ENCODE peak calls at places on chromosomes 3 and 15, in seven cellular contexts. One of them, this sample, is unnamed.

GRCh38 chr3:126469479-126469878 is 6.2 kb downstream of the ZXDC start:
- DNase-seq in ecto neural progenitor cell: no peak
- DNase-seq in activated CD4-positive, CD25-positive, alpha-beta regulatory T cell treated with anti-CD3 and anti-CD28 coated beads, Interleukin-2, amount 50 U/mL, for 72 hours: no peak
- DNase-seq in uterus: no peak
- DNase-seq in NCI-H774: no peak
- DNase-seq in HEK293T: no peak
- DNase-seq in neural crest cell: no peak
- DNase-seq in this sample: no peak

GRCh38 chr15:70165811-70166284 is 68.1 kb upstream of the TLE3 start:
- DNase-seq in NCI-H774: no peak
- DNase-seq in ecto neural progenitor cell: no peak
- DNase-seq in HEK293T: no peak
- DNase-seq in activated CD4-positive, CD25-positive, alpha-beta regulatory T cell treated with anti-CD3 and anti-CD28 coated beads, Interleukin-2, amount 50 U/mL, for 72 hours: no peak
- DNase-seq in uterus: peak
- DNase-seq in neural crest cell: no peak
- DNase-seq in this sample: no peak

GRCh38 chr3:48039487-48040190 is 23.4 kb upstream of the MAP4 start:
- DNase-seq in neural crest cell: no peak
- DNase-seq in uterus: no peak
- DNase-seq in ecto neural progenitor cell: no peak
- DNase-seq in activated CD4-positive, CD25-positive, alpha-beta regulatory T cell treated with anti-CD3 and anti-CD28 coated beads, Interleukin-2, amount 50 U/mL, for 72 hours: no peak
- DNase-seq in HEK293T: no peak
- DNase-seq in NCI-H774: no peak
- DNase-seq in this sample: peak

GRCh38 chr15:43215961-43216360 is 4.9 kb downstream of the EPB42 start:
- DNase-seq in NCI-H774: no peak
- DNase-seq in neural crest cell: no peak
- DNase-seq in ecto neural progenitor cell: no peak
- DNase-seq in uterus: no peak
- DNase-seq in activated CD4-positive, CD25-positive, alpha-beta regulatory T cell treated with anti-CD3 and anti-CD28 coated beads, Interleukin-2, amount 50 U/mL, for 72 hours: no peak
- DNase-seq in HEK293T: no peak
- DNase-seq in this sample: peak

GRCh38 chr3:141091416-141091815 is 40.3 kb downstream of the SPSB4 start:
- DNase-seq in uterus: no peak
- DNase-seq in HEK293T: no peak
- DNase-seq in activated CD4-positive, CD25-positive, alpha-beta regulatory T cell treated with anti-CD3 and anti-CD28 coated beads, Interleukin-2, amount 50 U/mL, for 72 hours: no peak
- DNase-seq in NCI-H774: no peak
- DNase-seq in neural crest cell: no peak
- DNase-seq in ecto neural progenitor cell: no peak
- DNase-seq in this sample: no peak

GRCh38 chr3:171068658-171069057 is 42.1 kb upstream of the SLC2A2 start:
- DNase-seq in uterus: no peak
- DNase-seq in neural crest cell: no peak
- DNase-seq in activated CD4-positive, CD25-positive, alpha-beta regulatory T cell treated with anti-CD3 and anti-CD28 coated beads, Interleukin-2, amount 50 U/mL, for 72 hours: no peak
- DNase-seq in NCI-H774: no peak
- DNase-seq in HEK293T: no peak
- DNase-seq in ecto neural progenitor cell: no peak
- DNase-seq in this sample: no peak

GRCh38 chr3:167653750-167654149 is at the start of gene WDR49:
- DNase-seq in HEK293T: no peak
- DNase-seq in ecto neural progenitor cell: no peak
- DNase-seq in neural crest cell: no peak
- DNase-seq in activated CD4-positive, CD25-positive, alpha-beta regulatory T cell treated with anti-CD3 and anti-CD28 coated beads, Interleukin-2, amount 50 U/mL, for 72 hours: no peak
- DNase-seq in NCI-H774: peak
- DNase-seq in uterus: no peak
- DNase-seq in this sample: peak

GRCh38 chr3:10534066-10534465 is 28.7 kb upstream of the ATP2B2 start:
- DNase-seq in HEK293T: no peak
- DNase-seq in ecto neural progenitor cell: no peak
- DNase-seq in uterus: no peak
- DNase-seq in neural crest cell: no peak
- DNase-seq in NCI-H774: no peak
- DNase-seq in activated CD4-positive, CD25-positive, alpha-beta regulatory T cell treated with anti-CD3 and anti-CD28 coated beads, Interleukin-2, amount 50 U/mL, for 72 hours: peak
- DNase-seq in this sample: no peak

GRCh38 chr15:47987908-47988532 is 132.8 kb upstream of the SLC24A5 start:
- DNase-seq in activated CD4-positive, CD25-positive, alpha-beta regulatory T cell treated with anti-CD3 and anti-CD28 coated beads, Interleukin-2, amount 50 U/mL, for 72 hours: no peak
- DNase-seq in neural crest cell: peak
- DNase-seq in ecto neural progenitor cell: no peak
- DNase-seq in HEK293T: peak
- DNase-seq in NCI-H774: peak
- DNase-seq in uterus: no peak
- DNase-seq in this sample: peak

GRCh38 chr3:55565516-55565915 is 78.4 kb upstream of the WNT5A start:
- DNase-seq in uterus: no peak
- DNase-seq in activated CD4-positive, CD25-positive, alpha-beta regulatory T cell treated with anti-CD3 and anti-CD28 coated beads, Interleukin-2, amount 50 U/mL, for 72 hours: no peak
- DNase-seq in neural crest cell: no peak
- DNase-seq in HEK293T: no peak
- DNase-seq in NCI-H774: no peak
- DNase-seq in ecto neural progenitor cell: no peak
- DNase-seq in this sample: no peak

GRCh38 chr3:82586414-82586813 is 825.0 kb upstream of the GBE1 start:
- DNase-seq in ecto neural progenitor cell: no peak
- DNase-seq in NCI-H774: no peak
- DNase-seq in uterus: no peak
- DNase-seq in activated CD4-positive, CD25-positive, alpha-beta regulatory T cell treated with anti-CD3 and anti-CD28 coated beads, Interleukin-2, amount 50 U/mL, for 72 hours: no peak
- DNase-seq in neural crest cell: no peak
- DNase-seq in HEK293T: no peak
- DNase-seq in this sample: no peak

GRCh38 chr3:111609700-111610099 is 14.6 kb upstream of the ZBED2 start:
- DNase-seq in activated CD4-positive, CD25-positive, alpha-beta regulatory T cell treated with anti-CD3 and anti-CD28 coated beads, Interleukin-2, amount 50 U/mL, for 72 hours: no peak
- DNase-seq in neural crest cell: no peak
- DNase-seq in uterus: no peak
- DNase-seq in HEK293T: no peak
- DNase-seq in ecto neural progenitor cell: no peak
- DNase-seq in NCI-H774: no peak
- DNase-seq in this sample: no peak

GRCh38 chr3:183114779-183115178 is 15.5 kb upstream of the MCCC1 start:
- DNase-seq in neural crest cell: no peak
- DNase-seq in activated CD4-positive, CD25-positive, alpha-beta regulatory T cell treated with anti-CD3 and anti-CD28 coated beads, Interleukin-2, amount 50 U/mL, for 72 hours: no peak
- DNase-seq in NCI-H774: peak
- DNase-seq in ecto neural progenitor cell: no peak
- DNase-seq in HEK293T: no peak
- DNase-seq in uterus: no peak
- DNase-seq in this sample: no peak

GRCh38 chr3:100603449-100603848 is 6.0 kb upstream of the ADGRG7 start:
- DNase-seq in ecto neural progenitor cell: no peak
- DNase-seq in activated CD4-positive, CD25-positive, alpha-beta regulatory T cell treated with anti-CD3 and anti-CD28 coated beads, Interleukin-2, amount 50 U/mL, for 72 hours: no peak
- DNase-seq in NCI-H774: no peak
- DNase-seq in neural crest cell: no peak
- DNase-seq in uterus: no peak
- DNase-seq in HEK293T: peak
- DNase-seq in this sample: peak

GRCh38 chr3:179837374-179837773 is 184.5 kb downstream of the USP13 start:
- DNase-seq in HEK293T: no peak
- DNase-seq in uterus: no peak
- DNase-seq in ecto neural progenitor cell: no peak
- DNase-seq in NCI-H774: no peak
- DNase-seq in neural crest cell: no peak
- DNase-seq in activated CD4-positive, CD25-positive, alpha-beta regulatory T cell treated with anti-CD3 and anti-CD28 coated beads, Interleukin-2, amount 50 U/mL, for 72 hours: no peak
- DNase-seq in this sample: no peak

GRCh38 chr3:120025520-120025919 is 68.7 kb downstream of the GSK3B start:
- DNase-seq in ecto neural progenitor cell: no peak
- DNase-seq in neural crest cell: no peak
- DNase-seq in NCI-H774: no peak
- DNase-seq in uterus: no peak
- DNase-seq in activated CD4-positive, CD25-positive, alpha-beta regulatory T cell treated with anti-CD3 and anti-CD28 coated beads, Interleukin-2, amount 50 U/mL, for 72 hours: no peak
- DNase-seq in HEK293T: no peak
- DNase-seq in this sample: no peak

GRCh38 chr3:24303057-24303754 is 191.4 kb downstream of the THRB start:
- DNase-seq in NCI-H774: no peak
- DNase-seq in activated CD4-positive, CD25-positive, alpha-beta regulatory T cell treated with anti-CD3 and anti-CD28 coated beads, Interleukin-2, amount 50 U/mL, for 72 hours: no peak
- DNase-seq in ecto neural progenitor cell: no peak
- DNase-seq in HEK293T: peak
- DNase-seq in uterus: no peak
- DNase-seq in neural crest cell: no peak
- DNase-seq in this sample: no peak

GRCh38 chr15:52493968-52494367 is 34.7 kb downstream of the MYO5A start:
- DNase-seq in neural crest cell: no peak
- DNase-seq in NCI-H774: no peak
- DNase-seq in uterus: no peak
- DNase-seq in ecto neural progenitor cell: no peak
- DNase-seq in activated CD4-positive, CD25-positive, alpha-beta regulatory T cell treated with anti-CD3 and anti-CD28 coated beads, Interleukin-2, amount 50 U/mL, for 72 hours: no peak
- DNase-seq in HEK293T: no peak
- DNase-seq in this sample: no peak

GRCh38 chr3:111333642-111334041 is 208.4 kb upstream of the CD96 start:
- DNase-seq in neural crest cell: no peak
- DNase-seq in ecto neural progenitor cell: no peak
- DNase-seq in activated CD4-positive, CD25-positive, alpha-beta regulatory T cell treated with anti-CD3 and anti-CD28 coated beads, Interleukin-2, amount 50 U/mL, for 72 hours: no peak
- DNase-seq in HEK293T: no peak
- DNase-seq in uterus: no peak
- DNase-seq in NCI-H774: no peak
- DNase-seq in this sample: peak

GRCh38 chr15:45441686-45442085 is 63.3 kb upstream of the GATM start:
- DNase-seq in ecto neural progenitor cell: no peak
- DNase-seq in NCI-H774: no peak
- DNase-seq in HEK293T: no peak
- DNase-seq in uterus: no peak
- DNase-seq in activated CD4-positive, CD25-positive, alpha-beta regulatory T cell treated with anti-CD3 and anti-CD28 coated beads, Interleukin-2, amount 50 U/mL, for 72 hours: no peak
- DNase-seq in neural crest cell: no peak
- DNase-seq in this sample: no peak

GRCh38 chr3:192883512-192883911 is 34.1 kb downstream of the MB21D2 start:
- DNase-seq in HEK293T: no peak
- DNase-seq in NCI-H774: no peak
- DNase-seq in neural crest cell: no peak
- DNase-seq in ecto neural progenitor cell: no peak
- DNase-seq in activated CD4-positive, CD25-positive, alpha-beta regulatory T cell treated with anti-CD3 and anti-CD28 coated beads, Interleukin-2, amount 50 U/mL, for 72 hours: no peak
- DNase-seq in uterus: no peak
- DNase-seq in this sample: no peak

This sample was measured in myocyte.